ENCODE peak calls at places on chromosomes 1 and 21, in four cellular contexts. L is heart right ventricle; Z is CD8-positive, alpha-beta T cell; I is substantia nigra. W is an unnamed sample.

GRCh38 chr1:60044881-60045280 is 28.7 kb downstream of the C1orf87 start:
- DNase-seq in L (no peak), Z (no peak), I (no peak), W (no peak)

GRCh38 chr1:2400950-2401649 is 9.5 kb downstream of the RER1 start:
- DNase-seq in L (no peak), Z (no peak), I (no peak), W (no peak)

GRCh38 chr21:46660505-46660904 is 25.0 kb downstream of the PRMT2 start:
- DNase-seq in L (no peak), Z (no peak), I (no peak), W (no peak)

GRCh38 chr21:14964658-14965057 is 100.1 kb downstream of the NRIP1 start:
- DNase-seq in L (no peak), Z (no peak), I (no peak), W (no peak)

GRCh38 chr1:184597652-184598357 is 156.9 kb downstream of the EDEM3 start:
- DNase-seq in L (no peak), Z (no peak), I (no peak), W (no peak)

GRCh38 chr1:27357281-27358037 is 9.3 kb downstream of the MAP3K6 start:
- DNase-seq in L (peak; percentile 69), Z (peak; percentile 64), I (no peak), W (peak; percentile 23)

GRCh38 chr1:112721966-112722524 is 6.9 kb upstream of the PPM1J start:
- DNase-seq in L (no peak), Z (no peak), I (no peak), W (no peak)

GRCh38 chr1:1839311-1839965 is 51.4 kb downstream of the GNB1 start:
- DNase-seq in L (no peak), Z (no peak), I (no peak), W (no peak)

GRCh38 chr1:202122639-202123335 is at the start of gene GPR37L1:
- DNase-seq in L (no peak), Z (no peak), I (peak; percentile 66), W (peak; percentile 90)

GRCh38 chr1:202319381-202320080 is 22.2 kb downstream of the UBE2T start:
- DNase-seq in L (no peak), Z (no peak), I (no peak), W (no peak)

GRCh38 chr1:19620786-19621185 is 23.3 kb upstream of the NBL1 start:
- DNase-seq in L (no peak), Z (no peak), I (no peak), W (no peak)

GRCh38 chr1:74463301-74463988 is 49.0 kb downstream of the LRRC53 start:
- DNase-seq in L (no peak), Z (no peak), I (no peak), W (no peak)

GRCh38 chr1:162913345-162913744 is 52.4 kb upstream of the CCDC190 start:
- DNase-seq in L (no peak), Z (no peak), I (no peak), W (no peak)

GRCh38 chr1:47729685-47730084 is 267.5 kb downstream of the TRABD2B start:
- DNase-seq in L (no peak), Z (no peak), I (no peak), W (no peak)

GRCh38 chr1:47731730-47732129 is 265.5 kb downstream of the TRABD2B start:
- DNase-seq in L (no peak), Z (no peak), I (no peak), W (no peak)

GRCh38 chr1:47727051-47727708 is 270.0 kb downstream of the TRABD2B start:
- DNase-seq in L (no peak), Z (no peak), I (no peak), W (no peak)

GRCh38 chr1:47732489-47732888 is 264.7 kb downstream of the TRABD2B start:
- DNase-seq in L (no peak), Z (no peak), I (no peak), W (no peak)
- H3K27ac ChIP-seq in L (no peak overlapping the region), Z (no peak overlapping the region), I (no peak overlapping the region), W (no peak overlapping the region)

DNA sequence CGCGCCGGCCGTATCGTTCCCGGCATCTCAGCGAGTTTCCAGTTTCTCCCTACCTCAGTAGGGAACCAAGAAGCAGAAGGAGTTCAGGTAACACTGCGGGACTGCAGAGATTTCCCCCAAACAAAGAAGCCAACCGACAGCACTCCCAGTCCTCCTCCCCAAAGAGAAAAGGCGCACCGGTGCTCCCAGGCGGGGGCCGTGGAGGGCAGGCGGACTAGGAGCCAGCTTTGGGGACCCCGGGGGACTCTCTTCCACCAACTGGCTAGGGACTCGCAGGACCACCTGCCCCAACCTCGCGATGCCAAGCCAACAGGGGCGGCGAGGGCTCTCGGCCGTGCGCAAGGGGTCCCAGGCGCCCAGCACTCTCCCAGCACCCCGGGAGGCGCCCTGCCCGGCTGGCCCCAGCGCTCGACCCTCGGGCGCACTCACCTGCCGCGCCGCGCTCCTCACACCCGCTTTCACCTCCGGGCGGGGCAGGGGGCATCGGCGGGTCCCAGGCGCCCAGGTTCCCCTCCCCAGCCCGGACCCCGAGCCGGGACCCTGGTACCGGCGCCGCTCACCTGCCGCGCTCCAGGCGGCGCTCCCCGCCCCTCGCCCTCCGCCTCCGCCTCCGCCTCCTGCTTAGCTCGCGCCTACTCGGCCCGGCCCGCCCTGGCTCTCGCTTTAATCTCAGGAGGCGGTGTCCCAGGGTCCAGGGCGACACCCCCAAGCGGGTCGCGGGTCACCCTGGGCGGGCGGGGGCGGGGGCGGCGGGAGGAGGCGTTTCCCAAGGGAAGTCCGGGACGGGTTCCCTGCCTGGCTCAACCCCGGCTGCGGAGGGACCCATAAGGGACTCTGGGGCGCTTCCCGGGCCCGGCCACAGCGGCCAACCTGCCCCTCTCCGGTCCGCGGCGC is at the start of gene TMPRSS2:
- DNase-seq in L (no peak), Z (no peak), I (no peak), W (no peak)
- H3K27ac ChIP-seq in L (no peak within 1 kb of the TSS), Z (no peak within 1 kb of the TSS), I (no peak within 1 kb of the TSS), W (no peak within 1 kb of the TSS)

DNA sequence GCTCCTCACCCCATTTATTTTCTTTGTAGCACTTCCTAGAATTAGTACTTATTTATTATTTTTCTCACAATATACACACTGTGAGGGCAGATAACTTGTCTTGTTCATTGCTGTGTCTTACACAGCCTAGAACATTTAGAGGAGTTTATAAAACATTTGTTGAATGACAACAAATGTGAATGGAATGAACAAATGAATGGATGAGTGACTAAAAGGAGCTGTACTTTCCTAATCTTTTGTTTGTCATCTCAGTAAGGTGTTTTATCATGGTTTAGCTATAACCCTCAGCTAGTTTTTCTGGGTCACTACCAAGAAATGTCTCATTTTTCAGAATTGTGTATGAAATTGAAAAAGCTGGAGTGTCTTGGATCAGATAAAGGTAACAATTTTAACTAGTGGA is 239.3 kb upstream of the KCNK2 start:
- DNase-seq in L (no peak), Z (no peak), I (no peak), W (no peak)
- H3K27ac ChIP-seq in L (no peak overlapping the region), Z (no peak overlapping the region), I (no peak overlapping the region), W (no peak overlapping the region)

GRCh38 chr21:39314155-39315027 is 959 bp upstream of the BRWD1 start:
- DNase-seq in L (peak; percentile 44), Z (peak; percentile 21), I (no peak), W (peak; percentile 57)
- H3K27ac ChIP-seq in L (peak overlapping the region; percentile 97), Z (peak overlapping the region; percentile 63), I (peak overlapping the region; percentile 94), W (peak overlapping the region; percentile 95)

GRCh38 chr1:12615916-12616708 is 1.9 kb downstream of the DHRS3 start:
- DNase-seq in L (peak; percentile 60), Z (no peak), I (no peak), W (no peak)

GRCh38 chr1:12617901-12618660 is at the start of gene DHRS3:
- DNase-seq in L (peak; percentile 80), Z (peak; percentile 44), I (no peak), W (peak; percentile 54)

GRCh38 chr1:12616709-12617373 is 1.2 kb downstream of the DHRS3 start:
- DNase-seq in L (peak; percentile 38), Z (no peak), I (no peak), W (no peak)

GRCh38 chr1:12618661-12619395 is 818 bp upstream of the DHRS3 start:
- DNase-seq in L (peak; percentile 83), Z (no peak), I (no peak), W (no peak)

DNA sequence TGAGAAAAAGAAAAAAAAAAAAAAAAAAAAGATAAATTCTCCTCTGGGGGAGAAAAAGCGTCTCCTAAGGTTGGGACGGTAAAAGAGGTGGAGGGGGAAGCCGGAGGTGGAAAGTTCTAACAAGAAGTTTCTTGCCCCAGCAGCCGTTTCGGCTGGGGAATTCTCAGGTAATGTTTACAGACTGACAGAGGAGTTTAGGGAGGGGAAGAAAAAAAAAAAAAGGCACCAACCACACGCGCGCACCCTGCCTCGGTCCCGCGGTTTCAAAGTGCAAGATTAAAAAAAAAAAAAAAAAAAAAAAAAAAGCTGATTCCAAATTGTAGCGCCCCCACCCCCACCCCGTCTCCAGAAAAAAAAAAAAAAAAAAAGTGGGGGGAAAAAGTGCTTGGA is 504 bp downstream of the DHRS3 start:
- DNase-seq in L (no peak), Z (no peak), I (no peak), W (no peak)
- H3K27ac ChIP-seq in L (peak overlapping the region; percentile 96), Z (peak overlapping the region; percentile 68), I (peak overlapping the region; percentile 73), W (peak overlapping the region; percentile 93)

DNA sequence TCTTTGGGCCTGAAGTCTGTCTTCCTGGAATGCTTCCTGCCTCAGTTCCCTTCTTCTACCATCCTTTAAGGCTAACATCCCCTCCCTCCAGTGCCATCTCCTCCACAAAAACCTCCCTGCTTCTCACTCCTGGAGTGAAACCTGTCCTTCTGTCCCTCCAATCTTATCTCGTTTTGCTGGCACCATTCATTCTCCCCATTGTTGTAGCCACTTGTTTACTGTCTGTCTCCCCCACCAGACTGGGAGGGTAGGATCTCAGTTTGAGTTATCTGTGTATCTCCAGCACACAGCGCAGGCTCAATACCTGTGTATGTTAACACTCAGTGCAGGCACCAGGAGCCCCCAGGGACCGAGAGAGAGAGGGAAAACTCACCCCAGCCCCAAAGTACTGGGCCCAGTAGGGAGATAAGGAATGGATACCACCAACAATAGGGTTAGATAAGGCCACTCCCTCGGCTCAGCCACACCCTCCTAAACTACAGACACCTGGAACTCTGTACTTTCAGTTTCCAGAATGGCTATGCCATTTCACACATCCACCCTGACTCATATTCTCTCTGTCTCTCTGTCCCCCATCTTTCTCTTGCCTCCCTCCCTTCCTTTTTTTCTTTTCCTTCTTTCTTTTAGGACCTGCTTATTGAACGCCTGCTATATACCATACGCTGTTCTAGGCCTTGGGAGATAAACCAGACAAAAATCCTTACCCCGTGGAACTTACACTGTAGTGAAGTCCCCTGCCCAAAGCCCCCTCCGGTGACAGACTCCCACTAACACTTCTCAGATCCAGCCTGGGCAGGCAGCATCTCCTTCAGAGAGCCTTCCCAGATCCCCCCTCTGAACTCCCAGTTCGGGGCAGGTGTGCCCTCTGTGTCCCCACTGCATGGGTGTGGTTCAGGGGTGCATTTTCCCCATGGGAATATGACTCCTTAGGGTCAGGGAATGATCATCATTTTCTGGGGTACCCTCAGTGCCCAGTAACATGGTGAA is 3.3 kb upstream of the SSBP3 start:
- DNase-seq in L (no peak), Z (no peak), I (no peak), W (no peak)
- H3K27ac ChIP-seq in L (no peak overlapping the region), Z (no peak overlapping the region), I (no peak overlapping the region), W (no peak overlapping the region)